ENCODE peak calls at places on chromosomes 2 and 18, in six cellular contexts. One of them, this sample, is unnamed.

GRCh38 chr2:217711236-217711635 is 291.6 kb downstream of the TNS1 start:
- DNase-seq in BJ: no peak
- DNase-seq in fibroblast of villous mesenchyme: peak
- DNase-seq in breast epithelium: no peak
- DNase-seq in esophagus squamous epithelium: no peak
- DNase-seq in GM10248: no peak
- DNase-seq in this sample: no peak

GRCh38 chr2:221999702-222000101 is 299.1 kb downstream of the PAX3 start:
- DNase-seq in breast epithelium: no peak
- DNase-seq in GM10248: no peak
- DNase-seq in BJ: peak
- DNase-seq in fibroblast of villous mesenchyme: peak
- DNase-seq in esophagus squamous epithelium: no peak
- DNase-seq in this sample: no peak

GRCh38 chr2:232351686-232352510 is 26.7 kb upstream of the ALPP start:
- DNase-seq in esophagus squamous epithelium: no peak
- DNase-seq in GM10248: no peak
- DNase-seq in fibroblast of villous mesenchyme: no peak
- DNase-seq in BJ: no peak
- DNase-seq in breast epithelium: no peak
- DNase-seq in this sample: no peak

GRCh38 chr2:121281107-121281506 is 3.9 kb downstream of the TFCP2L1 start:
- DNase-seq in BJ: no peak
- DNase-seq in fibroblast of villous mesenchyme: no peak
- DNase-seq in esophagus squamous epithelium: no peak
- DNase-seq in breast epithelium: no peak
- DNase-seq in GM10248: no peak
- DNase-seq in this sample: no peak

GRCh38 chr2:63484901-63485300 is 103.4 kb downstream of the WDPCP start:
- DNase-seq in esophagus squamous epithelium: no peak
- DNase-seq in BJ: no peak
- DNase-seq in GM10248: no peak
- DNase-seq in fibroblast of villous mesenchyme: no peak
- DNase-seq in breast epithelium: no peak
- DNase-seq in this sample: no peak

GRCh38 chr2:218501665-218502064 is 66.5 kb downstream of the USP37 start:
- DNase-seq in BJ: no peak
- DNase-seq in GM10248: no peak
- DNase-seq in fibroblast of villous mesenchyme: peak
- DNase-seq in breast epithelium: no peak
- DNase-seq in esophagus squamous epithelium: no peak
- DNase-seq in this sample: no peak

GRCh38 chr2:160415991-160416390 is 77.6 kb downstream of the RBMS1 start:
- DNase-seq in GM10248: no peak
- DNase-seq in breast epithelium: no peak
- DNase-seq in BJ: no peak
- DNase-seq in esophagus squamous epithelium: no peak
- DNase-seq in fibroblast of villous mesenchyme: no peak
- DNase-seq in this sample: no peak

GRCh38 chr2:33322099-33322498 is 154.3 kb upstream of the RASGRP3 start:
- DNase-seq in fibroblast of villous mesenchyme: peak
- DNase-seq in esophagus squamous epithelium: no peak
- DNase-seq in BJ: no peak
- DNase-seq in GM10248: no peak
- DNase-seq in breast epithelium: no peak
- DNase-seq in this sample: no peak

GRCh38 chr18:28359177-28359576 is 182.2 kb upstream of the CDH2 start:
- DNase-seq in fibroblast of villous mesenchyme: no peak
- DNase-seq in breast epithelium: no peak
- DNase-seq in esophagus squamous epithelium: no peak
- DNase-seq in GM10248: no peak
- DNase-seq in BJ: no peak
- DNase-seq in this sample: no peak

GRCh38 chr2:129296401-129297343 is 682.8 kb upstream of the RAB6C start:
- DNase-seq in BJ: no peak
- DNase-seq in esophagus squamous epithelium: no peak
- DNase-seq in breast epithelium: no peak
- DNase-seq in fibroblast of villous mesenchyme: no peak
- DNase-seq in GM10248: no peak
- DNase-seq in this sample: no peak

GRCh38 chr2:37324786-37325624 is at the start of gene PRKD3:
- DNase-seq in BJ: no peak
- DNase-seq in breast epithelium: peak
- DNase-seq in GM10248: peak
- DNase-seq in esophagus squamous epithelium: no peak
- DNase-seq in fibroblast of villous mesenchyme: peak
- DNase-seq in this sample: no peak

GRCh38 chr2:106275971-106276370 is 81.9 kb upstream of the UXS1 start:
- DNase-seq in esophagus squamous epithelium: no peak
- DNase-seq in BJ: no peak
- DNase-seq in breast epithelium: no peak
- DNase-seq in fibroblast of villous mesenchyme: no peak
- DNase-seq in GM10248: no peak
- DNase-seq in this sample: no peak

GRCh38 chr2:191666733-191667132 is 11.2 kb upstream of the NABP1 start:
- DNase-seq in GM10248: peak
- DNase-seq in BJ: no peak
- DNase-seq in esophagus squamous epithelium: no peak
- DNase-seq in fibroblast of villous mesenchyme: no peak
- DNase-seq in breast epithelium: no peak
- DNase-seq in this sample: no peak

GRCh38 chr18:68083131-68083530 is 566.6 kb upstream of the DSEL start:
- DNase-seq in esophagus squamous epithelium: no peak
- DNase-seq in BJ: peak
- DNase-seq in breast epithelium: no peak
- DNase-seq in fibroblast of villous mesenchyme: peak
- DNase-seq in GM10248: no peak
- DNase-seq in this sample: peak

GRCh38 chr2:224206816-224207215 is 167.7 kb upstream of the SERPINE2 start:
- DNase-seq in breast epithelium: no peak
- DNase-seq in GM10248: no peak
- DNase-seq in BJ: no peak
- DNase-seq in fibroblast of villous mesenchyme: no peak
- DNase-seq in esophagus squamous epithelium: no peak
- DNase-seq in this sample: no peak

GRCh38 chr2:238285653-238286082 is 2.7 kb downstream of the PER2 start:
- DNase-seq in GM10248: no peak
- DNase-seq in breast epithelium: peak
- DNase-seq in BJ: peak
- DNase-seq in esophagus squamous epithelium: peak
- DNase-seq in fibroblast of villous mesenchyme: peak
- DNase-seq in this sample: peak

GRCh38 chr2:226048625-226049024 is 649.1 kb downstream of the NYAP2 start:
- DNase-seq in GM10248: no peak
- DNase-seq in BJ: no peak
- DNase-seq in esophagus squamous epithelium: no peak
- DNase-seq in breast epithelium: no peak
- DNase-seq in fibroblast of villous mesenchyme: peak
- DNase-seq in this sample: peak

GRCh38 chr2:217539126-217539525 is 463.7 kb downstream of the TNS1 start:
- DNase-seq in fibroblast of villous mesenchyme: no peak
- DNase-seq in breast epithelium: no peak
- DNase-seq in GM10248: no peak
- DNase-seq in esophagus squamous epithelium: no peak
- DNase-seq in BJ: no peak
- DNase-seq in this sample: no peak

GRCh38 chr18:10727477-10727876 is 201.7 kb downstream of the NAPG start:
- DNase-seq in GM10248: no peak
- DNase-seq in fibroblast of villous mesenchyme: no peak
- DNase-seq in BJ: no peak
- DNase-seq in esophagus squamous epithelium: no peak
- DNase-seq in breast epithelium: no peak
- DNase-seq in this sample: no peak

GRCh38 chr2:206989306-206989705 is 50.0 kb downstream of the CPO start:
- DNase-seq in GM10248: peak
- DNase-seq in fibroblast of villous mesenchyme: no peak
- DNase-seq in breast epithelium: no peak
- DNase-seq in esophagus squamous epithelium: no peak
- DNase-seq in BJ: no peak
- DNase-seq in this sample: no peak

GRCh38 chr2:143745060-143745459 is 615.8 kb downstream of the ARHGAP15 start:
- DNase-seq in breast epithelium: no peak
- DNase-seq in GM10248: no peak
- DNase-seq in BJ: no peak
- DNase-seq in esophagus squamous epithelium: no peak
- DNase-seq in fibroblast of villous mesenchyme: no peak
- DNase-seq in this sample: no peak

GRCh38 chr2:47811668-47812067 is 28.7 kb downstream of the MSH6 start:
- DNase-seq in breast epithelium: no peak
- DNase-seq in GM10248: no peak
- DNase-seq in esophagus squamous epithelium: no peak
- DNase-seq in BJ: no peak
- DNase-seq in fibroblast of villous mesenchyme: no peak
- DNase-seq in this sample: no peak

DNA sequence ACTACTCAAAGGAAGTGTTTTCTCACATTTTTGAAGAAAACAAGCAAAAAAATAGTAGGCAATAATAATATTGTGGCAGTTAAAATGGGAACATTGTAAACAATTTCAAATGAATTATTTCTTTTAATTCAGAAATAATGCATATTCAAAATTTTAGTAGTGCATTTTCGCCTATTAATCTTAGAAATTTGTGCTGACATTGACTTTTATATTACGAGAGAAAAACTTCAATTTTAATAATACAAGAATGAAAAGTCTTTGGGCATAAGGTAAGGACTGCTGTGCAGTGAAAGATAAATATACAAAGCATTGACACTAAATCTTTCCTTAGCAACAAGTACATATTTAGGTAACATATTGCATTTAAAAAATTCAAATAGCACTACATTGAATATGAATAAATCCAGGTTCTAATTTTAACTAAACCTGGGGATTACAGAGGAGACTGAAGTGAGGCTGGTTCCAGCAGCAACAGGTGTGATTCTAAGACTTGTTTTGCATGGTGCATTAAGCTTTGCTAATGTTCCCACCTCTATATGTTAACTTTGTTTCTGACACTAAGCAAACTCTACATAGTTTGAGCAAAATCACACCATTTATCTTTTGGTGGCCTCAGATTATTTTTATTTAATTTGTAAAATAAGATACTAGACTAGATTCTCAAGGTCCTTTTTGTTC is 40.5 kb downstream of the CALCRL start:
- DNase-seq in breast epithelium: no peak
- DNase-seq in fibroblast of villous mesenchyme: no peak
- DNase-seq in GM10248: no peak
- DNase-seq in esophagus squamous epithelium: no peak
- DNase-seq in BJ: no peak
- DNase-seq in this sample: no peak
- TF ChIP-seq CTCF in breast epithelium: no peak
- TF ChIP-seq CTCF in fibroblast of villous mesenchyme: no peak
- TF ChIP-seq CTCF in GM10248: no peak
- TF ChIP-seq CTCF in esophagus squamous epithelium: no peak
- TF ChIP-seq CTCF in BJ: no peak
- TF ChIP-seq CTCF in this sample: no peak

GRCh38 chr18:38884050-38884449 is 1318.5 kb upstream of the CELF4 start:
- DNase-seq in esophagus squamous epithelium: no peak
- DNase-seq in fibroblast of villous mesenchyme: no peak
- DNase-seq in GM10248: no peak
- DNase-seq in BJ: no peak
- DNase-seq in breast epithelium: no peak
- DNase-seq in this sample: no peak
- TF ChIP-seq CTCF in esophagus squamous epithelium: no peak
- TF ChIP-seq CTCF in fibroblast of villous mesenchyme: no peak
- TF ChIP-seq CTCF in GM10248: no peak
- TF ChIP-seq CTCF in BJ: no peak
- TF ChIP-seq CTCF in breast epithelium: no peak
- TF ChIP-seq CTCF in this sample: no peak

GRCh38 chr2:204885747-204886146 is 340.5 kb downstream of the PARD3B start:
- DNase-seq in BJ: no peak
- DNase-seq in fibroblast of villous mesenchyme: no peak
- DNase-seq in breast epithelium: no peak
- DNase-seq in esophagus squamous epithelium: no peak
- DNase-seq in GM10248: no peak
- DNase-seq in this sample: no peak
- TF ChIP-seq CTCF in BJ: no peak
- TF ChIP-seq CTCF in fibroblast of villous mesenchyme: no peak
- TF ChIP-seq CTCF in breast epithelium: no peak
- TF ChIP-seq CTCF in esophagus squamous epithelium: no peak
- TF ChIP-seq CTCF in GM10248: no peak
- TF ChIP-seq CTCF in this sample: no peak

DNA sequence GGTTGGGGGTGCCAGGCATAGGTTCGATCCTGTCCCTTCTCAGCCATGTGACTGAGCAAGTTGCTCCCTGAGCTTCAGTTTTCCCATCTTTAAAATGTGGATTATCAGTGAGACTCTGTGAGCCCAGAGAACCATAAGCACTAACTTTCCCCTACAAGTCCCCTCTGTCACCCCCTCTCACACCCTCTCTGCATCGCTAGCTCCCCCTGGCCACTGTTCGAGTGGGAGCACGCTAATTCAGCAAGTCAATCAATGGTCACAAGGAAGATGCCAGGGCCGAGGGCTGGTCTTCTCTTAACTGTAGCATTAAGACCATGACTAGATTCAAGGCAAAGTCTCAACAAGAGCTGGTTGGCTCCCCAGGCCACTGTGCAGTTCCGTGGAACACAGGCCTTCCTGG is 66.2 kb downstream of the BCL2L11 start:
- DNase-seq in BJ: no peak
- DNase-seq in breast epithelium: no peak
- DNase-seq in GM10248: no peak
- DNase-seq in esophagus squamous epithelium: no peak
- DNase-seq in fibroblast of villous mesenchyme: no peak
- DNase-seq in this sample: no peak
- TF ChIP-seq CTCF in BJ: no peak
- TF ChIP-seq CTCF in breast epithelium: no peak
- TF ChIP-seq CTCF in GM10248: no peak
- TF ChIP-seq CTCF in esophagus squamous epithelium: no peak
- TF ChIP-seq CTCF in fibroblast of villous mesenchyme: no peak
- TF ChIP-seq CTCF in this sample: no peak

GRCh38 chr2:74474899-74475298 is 2.4 kb upstream of the MRPL53 start:
- DNase-seq in esophagus squamous epithelium: no peak
- DNase-seq in fibroblast of villous mesenchyme: no peak
- DNase-seq in breast epithelium: no peak
- DNase-seq in GM10248: no peak
- DNase-seq in BJ: no peak
- DNase-seq in this sample: no peak
- TF ChIP-seq CTCF in esophagus squamous epithelium: no peak
- TF ChIP-seq CTCF in fibroblast of villous mesenchyme: peak
- TF ChIP-seq CTCF in breast epithelium: no peak
- TF ChIP-seq CTCF in GM10248: peak
- TF ChIP-seq CTCF in BJ: peak
- TF ChIP-seq CTCF in this sample: no peak

DNA sequence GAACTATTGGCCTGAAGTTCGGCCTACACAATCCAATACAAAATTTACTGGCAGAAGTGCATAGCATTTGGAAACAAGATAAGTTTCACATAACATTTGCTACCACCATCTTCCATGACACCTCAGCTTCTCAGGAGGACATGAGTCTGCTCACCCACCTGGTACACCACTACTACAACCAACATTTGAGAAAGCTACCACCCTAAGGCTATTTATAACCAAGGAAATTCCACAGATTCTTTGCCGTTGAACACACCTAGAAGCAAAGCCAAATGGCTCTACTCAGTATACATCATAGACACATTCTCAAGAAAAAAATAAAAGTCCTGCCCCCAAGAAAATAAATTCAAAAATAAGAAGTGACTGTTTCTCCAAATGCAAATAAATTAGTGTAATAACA is 145.3 kb downstream of the SPAG16 start:
- DNase-seq in esophagus squamous epithelium: no peak
- DNase-seq in BJ: no peak
- DNase-seq in GM10248: no peak
- DNase-seq in fibroblast of villous mesenchyme: no peak
- DNase-seq in breast epithelium: no peak
- DNase-seq in this sample: no peak
- TF ChIP-seq CTCF in esophagus squamous epithelium: no peak
- TF ChIP-seq CTCF in BJ: no peak
- TF ChIP-seq CTCF in GM10248: no peak
- TF ChIP-seq CTCF in fibroblast of villous mesenchyme: no peak
- TF ChIP-seq CTCF in breast epithelium: no peak
- TF ChIP-seq CTCF in this sample: no peak